ENCODE peak calls at places on chromosome 18, in four cellular contexts. Z is IMR-90, N is H1, R is H9. A is an unnamed sample.

GRCh38 chr18:26703170-26703933 is 155.0 kb upstream of the KCTD1 start:
- DNase-seq in N (no peak), Z (no peak), R (peak), A (peak)

GRCh38 chr18:58143391-58143790 is 99.4 kb downstream of the NEDD4L start:
- DNase-seq in N (no peak), R (no peak), Z (peak), A (no peak)

GRCh38 chr18:697012-697411 is 15.4 kb downstream of the ENOSF1 start:
- DNase-seq in Z (no peak), N (no peak), R (no peak), A (no peak)

GRCh38 chr18:48186084-48186798 is 222.9 kb downstream of the ZBTB7C start:
- DNase-seq in N (no peak), Z (no peak), R (peak), A (peak)

GRCh38 chr18:5962362-5962761 is 67.0 kb upstream of the TMEM200C start:
- DNase-seq in N (no peak), R (no peak), Z (no peak), A (no peak)

GRCh38 chr18:55781481-55781957 is 193.5 kb upstream of the TCF4 start:
- DNase-seq in N (peak), R (peak), Z (peak), A (peak)

GRCh38 chr18:1092228-1092627 is 187.6 kb downstream of the ADCYAP1 start:
- DNase-seq in R (peak), N (peak), Z (no peak), A (peak)

GRCh38 chr18:36711813-36712444 is 116.9 kb downstream of the TPGS2 start:
- DNase-seq in R (no peak), N (no peak), Z (peak), A (peak)

GRCh38 chr18:69152436-69152835 is 248.3 kb upstream of the DOK6 start:
- DNase-seq in N (no peak), R (no peak), Z (no peak), A (no peak)

GRCh38 chr18:51053822-51054221 is 23.8 kb downstream of the SMAD4 start:
- DNase-seq in Z (no peak), R (no peak), N (no peak), A (no peak)

GRCh38 chr18:52541056-52541455 is 201.1 kb downstream of the DCC start:
- DNase-seq in Z (no peak), N (no peak), R (no peak), A (no peak)

GRCh38 chr18:74942319-74942910 is 266.5 kb downstream of the PTGR3 start:
- DNase-seq in R (no peak), Z (peak), N (no peak), A (no peak)

GRCh38 chr18:11533942-11534496 is 75.4 kb upstream of the SLC35G4 start:
- DNase-seq in N (no peak), Z (no peak), R (peak), A (peak)

GRCh38 chr18:59675346-59675745 is 21.9 kb downstream of the CCBE1 start:
- DNase-seq in Z (no peak), N (no peak), R (no peak), A (no peak)

GRCh38 chr18:59674534-59674933 is 22.7 kb downstream of the CCBE1 start:
- DNase-seq in N (no peak), R (no peak), Z (no peak), A (no peak)

GRCh38 chr18:59672125-59672769 is 25.0 kb downstream of the CCBE1 start:
- DNase-seq in R (no peak), Z (no peak), N (no peak), A (no peak)

GRCh38 chr18:59669872-59670657 is 27.2 kb downstream of the CCBE1 start:
- DNase-seq in N (no peak), R (no peak), Z (peak), A (no peak)

DNA sequence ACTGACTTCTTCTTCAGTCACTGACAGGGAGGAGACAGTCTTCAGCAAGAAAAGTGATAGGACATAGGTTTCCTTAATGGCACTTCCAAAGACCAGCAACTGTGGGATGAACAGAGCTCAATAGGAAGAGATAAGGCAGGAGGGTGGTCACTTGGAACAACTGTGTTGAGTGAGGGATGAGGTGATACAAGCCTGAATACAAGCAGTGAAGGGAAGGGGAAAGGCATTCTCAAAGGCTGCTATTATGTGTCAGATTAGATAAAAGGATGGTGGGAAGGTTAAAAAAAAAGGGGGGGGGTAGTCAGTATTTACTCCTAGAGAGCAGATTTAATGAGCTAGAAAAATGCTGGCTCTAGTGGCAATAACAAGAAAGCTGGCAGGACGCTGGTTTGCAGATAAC is 25.7 kb downstream of the CCBE1 start:
- DNase-seq in Z (no peak), R (no peak), N (no peak), A (peak)
- H4K5ac ChIP-seq in Z (no peak), R (no peak), N (no peak), A (no peak)

DNA sequence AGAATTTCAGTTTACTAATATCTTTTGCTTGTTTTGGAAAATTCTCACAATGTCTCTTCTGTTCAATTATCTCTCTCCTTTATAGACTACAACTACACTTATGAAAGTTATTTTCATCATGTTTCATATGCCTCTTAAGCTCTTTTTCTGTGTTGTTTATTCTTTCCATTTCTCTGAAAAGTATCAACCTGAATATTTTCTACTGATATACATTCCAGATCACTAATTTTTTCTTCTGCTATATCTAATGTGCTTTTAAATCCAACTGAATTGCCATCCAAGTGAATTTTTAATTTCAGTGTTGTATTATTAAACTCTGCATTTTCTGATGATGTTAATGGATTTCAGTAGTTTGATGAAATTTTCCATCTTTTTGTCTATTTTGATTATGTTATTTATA is 301.3 kb downstream of the HRH4 start:
- DNase-seq in Z (no peak), R (no peak), N (no peak), A (no peak)
- H2BK5ac ChIP-seq in Z (no peak), R (no peak), N (no peak), A (no peak)

GRCh38 chr18:46211816-46212215 is 107.6 kb downstream of the HAUS1 start:
- DNase-seq in R (no peak), N (no peak), Z (peak), A (no peak)
- H4K5ac ChIP-seq in R (no peak), N (no peak), Z (no peak), A (no peak)

GRCh38 chr18:3593381-3593903 is 143.5 kb downstream of the TGIF1 start:
- DNase-seq in N (no peak), Z (peak), R (no peak), A (peak)
- H2BK5ac ChIP-seq in N (no peak), Z (peak), R (no peak), A (peak)

DNA sequence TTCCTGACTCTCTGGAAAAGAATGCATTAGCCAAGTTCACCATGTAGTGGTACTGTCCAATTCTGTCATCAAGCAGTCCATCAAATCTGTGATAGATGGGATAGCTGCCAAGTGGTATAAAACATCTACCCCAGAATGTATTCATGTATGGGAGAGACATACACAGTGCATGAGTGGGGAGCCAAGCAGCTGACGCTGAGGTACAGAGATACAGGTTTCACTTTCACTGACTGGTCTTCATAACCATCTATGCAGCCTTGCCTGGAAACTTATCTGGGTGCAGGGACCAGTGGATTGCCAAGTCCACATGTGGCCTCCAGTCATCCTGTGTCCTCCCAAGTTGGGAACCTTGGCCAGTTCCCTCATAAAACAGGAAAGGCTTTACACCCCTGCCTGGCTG is 281.0 kb downstream of the MBD2 start:
- DNase-seq in Z (no peak), R (no peak), N (no peak), A (no peak)
- H4K5ac ChIP-seq in Z (no peak), R (no peak), N (no peak), A (no peak)

DNA sequence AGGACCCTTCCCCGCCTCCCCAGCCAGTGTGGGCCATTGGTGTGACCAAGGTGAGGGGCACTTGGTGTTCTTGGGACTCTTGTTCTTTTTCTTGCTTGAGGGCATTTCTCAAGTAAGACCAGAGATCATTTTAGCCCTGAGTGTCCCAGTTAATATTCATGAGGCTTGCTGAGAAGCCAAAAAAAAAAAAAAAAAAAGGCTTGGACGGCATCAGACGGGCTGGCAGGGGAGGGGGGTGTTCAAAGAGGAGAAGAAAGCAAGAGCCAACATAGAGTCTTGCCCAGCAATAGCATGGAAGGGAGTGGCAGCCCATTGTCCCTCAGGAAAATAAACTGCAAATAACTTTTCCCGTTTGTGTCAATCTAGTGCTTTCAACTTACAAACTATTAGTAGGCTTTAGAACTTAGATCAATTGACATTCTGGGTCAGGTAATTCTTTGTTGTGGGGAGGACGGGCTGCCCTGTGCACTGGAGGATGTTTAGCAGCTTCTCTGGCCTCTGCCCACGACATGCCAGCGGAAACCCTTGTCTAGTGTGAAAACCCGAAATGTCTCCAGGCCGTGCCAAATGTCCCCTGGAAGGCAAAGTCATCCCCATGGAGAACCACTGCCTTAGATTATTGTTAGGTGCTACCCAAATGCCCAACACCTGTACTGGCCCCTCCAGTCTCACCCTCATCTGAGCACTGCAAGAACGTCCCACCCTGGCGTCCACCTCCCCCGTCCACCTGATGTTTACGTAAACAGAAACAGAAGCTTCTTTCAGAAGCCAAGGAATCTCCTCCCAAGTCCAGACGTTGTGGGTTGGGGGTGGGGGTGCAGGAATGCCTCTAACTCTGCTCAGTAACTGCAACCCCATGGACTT is 163.4 kb downstream of the BCL2 start:
- DNase-seq in N (no peak), R (no peak), Z (no peak), A (no peak)
- H2BK5ac ChIP-seq in N (no peak), R (no peak), Z (no peak), A (no peak)

GRCh38 chr18:35526476-35527120 is 28.8 kb upstream of the INO80C start:
- DNase-seq in Z (no peak), N (no peak), R (no peak), A (peak)

GRCh38 chr18:35524236-35524635 is 26.5 kb upstream of the INO80C start:
- DNase-seq in Z (no peak), R (no peak), N (no peak), A (no peak)

GRCh38 chr18:35528749-35529274 is 31.1 kb upstream of the INO80C start:
- DNase-seq in Z (no peak), R (no peak), N (no peak), A (no peak)

GRCh38 chr18:35522130-35522959 is 24.6 kb upstream of the INO80C start:
- DNase-seq in R (no peak), Z (no peak), N (no peak), A (no peak)

DNA sequence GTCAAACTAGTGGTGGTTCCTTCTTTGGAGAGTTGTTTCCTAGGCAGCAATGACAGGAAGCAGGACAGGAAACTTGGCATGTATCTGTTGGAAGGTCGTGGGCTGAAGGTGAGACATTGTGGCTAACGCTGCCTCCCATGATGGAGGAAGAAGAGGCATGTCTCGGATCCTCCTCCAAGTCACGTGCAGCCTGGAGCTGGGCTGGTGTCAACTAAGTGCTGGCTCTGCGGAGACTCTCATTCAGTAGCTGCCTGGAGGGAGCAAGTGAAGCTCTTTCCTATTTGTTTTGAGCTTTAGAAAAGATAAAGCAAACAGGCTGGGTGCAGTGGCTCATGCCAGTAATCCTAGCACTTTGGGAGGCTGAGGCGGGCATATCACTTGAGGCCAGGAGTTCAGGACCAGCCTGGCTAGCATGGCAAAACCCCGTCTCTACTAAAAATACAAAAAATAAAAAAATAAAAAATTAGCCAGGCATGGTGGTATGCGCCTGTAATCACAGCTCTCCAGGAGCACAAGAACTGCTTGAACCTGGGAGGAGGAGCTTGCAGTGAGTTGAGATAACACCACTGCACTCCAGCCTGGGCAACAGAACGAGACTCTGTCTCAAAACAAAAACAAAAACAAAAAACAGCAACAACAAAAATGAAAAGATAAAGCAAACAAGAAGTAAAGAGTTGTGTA is 28.2 kb upstream of the INO80C start:
- DNase-seq in R (no peak), Z (no peak), N (no peak), A (peak)
- H4K5ac ChIP-seq in R (no peak), Z (peak), N (no peak), A (no peak)

A was measured in mesendoderm.